ENCODE peak calls at places on chromosome 12, in six cellular contexts. One of them, this sample, is unnamed.

GRCh38 chr12:94247256-94247655 is 98.9 kb downstream of the PLXNC1 start:
- DNase-seq in HCT116: no peak
- DNase-seq in H1: no peak
- DNase-seq in GM12878: no peak
- DNase-seq in HepG2: no peak
- DNase-seq in K562: no peak
- DNase-seq in this sample: no peak

GRCh38 chr12:89350661-89351488 is 1.4 kb downstream of the DUSP6 start:
- DNase-seq in HCT116: no peak
- DNase-seq in H1: no peak
- DNase-seq in GM12878: no peak
- DNase-seq in HepG2: no peak
- DNase-seq in K562: no peak
- DNase-seq in this sample: no peak

GRCh38 chr12:113612076-113612728 is 140.5 kb upstream of the LHX5 start:
- DNase-seq in HCT116: no peak
- DNase-seq in H1: no peak
- DNase-seq in GM12878: no peak
- DNase-seq in HepG2: no peak
- DNase-seq in K562: no peak
- DNase-seq in this sample: no peak

GRCh38 chr12:12449533-12450025 is 92.7 kb downstream of the BORCS5 start:
- DNase-seq in HCT116: no peak
- DNase-seq in H1: no peak
- DNase-seq in GM12878: no peak
- DNase-seq in HepG2: peak; percentile 98
- DNase-seq in K562: no peak
- DNase-seq in this sample: no peak

GRCh38 chr12:65500121-65500846 is 221.8 kb downstream of the MSRB3 start:
- DNase-seq in HCT116: peak; percentile 93
- DNase-seq in H1: no peak
- DNase-seq in GM12878: no peak
- DNase-seq in HepG2: no peak
- DNase-seq in K562: no peak
- DNase-seq in this sample: no peak

GRCh38 chr12:99619389-99620158 is 28.0 kb upstream of the GARIN6 start:
- DNase-seq in HCT116: peak; percentile 23
- DNase-seq in H1: no peak
- DNase-seq in GM12878: no peak
- DNase-seq in HepG2: peak; percentile 14
- DNase-seq in K562: peak; percentile 9
- DNase-seq in this sample: peak; percentile 74

GRCh38 chr12:27975222-27976136 is 2.9 kb upstream of the PTHLH start:
- DNase-seq in HCT116: no peak
- DNase-seq in H1: no peak
- DNase-seq in GM12878: no peak
- DNase-seq in HepG2: no peak
- DNase-seq in K562: peak; percentile 68
- DNase-seq in this sample: peak; percentile 59

GRCh38 chr12:89029961-89030360 is 322.3 kb downstream of the DUSP6 start:
- DNase-seq in HCT116: no peak
- DNase-seq in H1: no peak
- DNase-seq in GM12878: no peak
- DNase-seq in HepG2: no peak
- DNase-seq in K562: no peak
- DNase-seq in this sample: no peak

GRCh38 chr12:103705927-103706326 is 118.9 kb downstream of the STAB2 start:
- DNase-seq in HCT116: peak; percentile 6
- DNase-seq in H1: no peak
- DNase-seq in GM12878: no peak
- DNase-seq in HepG2: peak; percentile 10
- DNase-seq in K562: no peak
- DNase-seq in this sample: no peak

GRCh38 chr12:19529933-19530630 is 90.8 kb downstream of the AEBP2 start:
- DNase-seq in HCT116: no peak
- DNase-seq in H1: no peak
- DNase-seq in GM12878: no peak
- DNase-seq in HepG2: no peak
- DNase-seq in K562: no peak
- DNase-seq in this sample: no peak

GRCh38 chr12:21848192-21848591 is 73.7 kb upstream of the KCNJ8 start:
- DNase-seq in HCT116: no peak
- DNase-seq in H1: no peak
- DNase-seq in GM12878: no peak
- DNase-seq in HepG2: no peak
- DNase-seq in K562: no peak
- DNase-seq in this sample: no peak

GRCh38 chr12:69475237-69475984 is 5.2 kb downstream of the FRS2 start:
- DNase-seq in HCT116: no peak
- DNase-seq in H1: no peak
- DNase-seq in GM12878: no peak
- DNase-seq in HepG2: peak; percentile 61
- DNase-seq in K562: peak; percentile 18
- DNase-seq in this sample: peak; percentile 57

GRCh38 chr12:122336015-122336946 is 70.0 kb upstream of the VPS33A start:
- DNase-seq in HCT116: peak; percentile 10
- DNase-seq in H1: no peak
- DNase-seq in GM12878: no peak
- DNase-seq in HepG2: peak; percentile 23
- DNase-seq in K562: peak; percentile 33
- DNase-seq in this sample: peak; percentile 39

GRCh38 chr12:98456583-98457573 is 58.5 kb upstream of the TMPO start:
- DNase-seq in HCT116: no peak
- DNase-seq in H1: peak; percentile 46
- DNase-seq in GM12878: no peak
- DNase-seq in HepG2: no peak
- DNase-seq in K562: peak; percentile 39
- DNase-seq in this sample: peak; percentile 53

GRCh38 chr12:27013606-27014084 is 539 bp downstream of the TM7SF3 start:
- DNase-seq in HCT116: no peak
- DNase-seq in H1: no peak
- DNase-seq in GM12878: no peak
- DNase-seq in HepG2: no peak
- DNase-seq in K562: peak; percentile 19
- DNase-seq in this sample: peak; percentile 24

GRCh38 chr12:4225571-4225970 is 48.0 kb upstream of the CCND2 start:
- DNase-seq in HCT116: no peak
- DNase-seq in H1: no peak
- DNase-seq in GM12878: no peak
- DNase-seq in HepG2: no peak
- DNase-seq in K562: no peak
- DNase-seq in this sample: no peak

GRCh38 chr12:120183211-120183631 is 11.3 kb downstream of the GCN1 start:
- DNase-seq in HCT116: no peak
- DNase-seq in H1: no peak
- DNase-seq in GM12878: no peak
- DNase-seq in HepG2: no peak
- DNase-seq in K562: no peak
- DNase-seq in this sample: no peak

GRCh38 chr12:124169577-124169976 is 125.3 kb upstream of the RFLNA start:
- DNase-seq in HCT116: no peak
- DNase-seq in H1: no peak
- DNase-seq in GM12878: no peak
- DNase-seq in HepG2: no peak
- DNase-seq in K562: peak; percentile 74
- DNase-seq in this sample: no peak

DNA sequence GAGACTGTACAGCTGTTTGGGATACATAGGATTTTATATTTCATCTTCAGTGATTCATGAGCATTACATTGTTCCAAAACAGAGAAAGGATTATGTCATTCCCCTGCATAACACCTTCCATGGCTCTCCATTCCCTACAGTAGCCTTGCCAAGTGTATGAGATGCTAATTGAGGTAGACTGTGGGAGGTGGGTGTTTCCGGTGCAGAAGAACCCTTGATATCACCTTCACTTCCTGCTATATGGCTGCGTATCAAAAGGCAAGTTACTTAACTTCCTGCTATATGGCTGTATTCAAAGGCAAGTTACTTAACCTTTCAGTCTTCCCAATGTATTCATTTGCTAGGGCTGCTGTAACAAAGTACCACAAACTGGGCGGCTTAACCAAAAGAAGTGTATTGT is 11.2 kb downstream of the FAR2 start:
- DNase-seq in HCT116: no peak
- DNase-seq in H1: no peak
- DNase-seq in GM12878: no peak
- DNase-seq in HepG2: no peak
- DNase-seq in K562: no peak
- DNase-seq in this sample: no peak
- TF ChIP-seq JUND in HCT116: no peak
- TF ChIP-seq JUND in H1: no peak
- TF ChIP-seq JUND in GM12878: no peak
- TF ChIP-seq JUND in HepG2: no peak
- TF ChIP-seq JUND in K562: no peak
- TF ChIP-seq JUND in this sample: no peak

DNA sequence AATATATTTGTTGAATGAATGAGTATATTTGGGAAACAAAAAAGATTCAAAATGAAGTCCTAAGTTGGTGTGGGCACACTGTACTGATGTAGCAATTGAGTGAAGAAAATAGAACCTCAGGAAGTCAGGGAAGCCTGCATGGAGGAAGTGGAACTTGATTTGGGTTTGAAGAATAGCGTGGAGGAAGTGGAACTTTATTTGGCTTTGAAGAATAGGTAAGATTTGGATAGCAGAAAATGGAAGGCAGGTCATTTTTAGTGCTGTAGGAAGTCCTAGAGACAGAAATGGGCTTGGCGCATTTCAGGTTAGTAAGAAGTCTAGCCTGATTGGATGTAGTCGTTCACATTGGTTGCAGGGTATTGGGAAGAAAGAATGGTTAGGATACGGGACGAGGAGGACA is 5.4 kb downstream of the C12orf75 start:
- DNase-seq in HCT116: no peak
- DNase-seq in H1: no peak
- DNase-seq in GM12878: no peak
- DNase-seq in HepG2: no peak
- DNase-seq in K562: no peak
- DNase-seq in this sample: no peak
- TF ChIP-seq JUND in HCT116: no peak
- TF ChIP-seq JUND in H1: no peak
- TF ChIP-seq JUND in GM12878: no peak
- TF ChIP-seq JUND in HepG2: no peak
- TF ChIP-seq JUND in K562: no peak
- TF ChIP-seq JUND in this sample: no peak

GRCh38 chr12:50619610-50619958 is 114.8 kb downstream of the DIP2B start:
- DNase-seq in HCT116: no peak
- DNase-seq in H1: no peak
- DNase-seq in GM12878: no peak
- DNase-seq in HepG2: no peak
- DNase-seq in K562: no peak
- DNase-seq in this sample: no peak

GRCh38 chr12:50620050-50620974 is 115.5 kb downstream of the DIP2B start:
- DNase-seq in HCT116: no peak
- DNase-seq in H1: peak; percentile 29
- DNase-seq in GM12878: no peak
- DNase-seq in HepG2: no peak
- DNase-seq in K562: no peak
- DNase-seq in this sample: no peak

GRCh38 chr12:50617657-50618056 is 112.9 kb downstream of the DIP2B start:
- DNase-seq in HCT116: no peak
- DNase-seq in H1: no peak
- DNase-seq in GM12878: no peak
- DNase-seq in HepG2: no peak
- DNase-seq in K562: no peak
- DNase-seq in this sample: no peak

GRCh38 chr12:50620975-50621360 is 116.2 kb downstream of the DIP2B start:
- DNase-seq in HCT116: no peak
- DNase-seq in H1: no peak
- DNase-seq in GM12878: no peak
- DNase-seq in HepG2: no peak
- DNase-seq in K562: no peak
- DNase-seq in this sample: no peak

DNA sequence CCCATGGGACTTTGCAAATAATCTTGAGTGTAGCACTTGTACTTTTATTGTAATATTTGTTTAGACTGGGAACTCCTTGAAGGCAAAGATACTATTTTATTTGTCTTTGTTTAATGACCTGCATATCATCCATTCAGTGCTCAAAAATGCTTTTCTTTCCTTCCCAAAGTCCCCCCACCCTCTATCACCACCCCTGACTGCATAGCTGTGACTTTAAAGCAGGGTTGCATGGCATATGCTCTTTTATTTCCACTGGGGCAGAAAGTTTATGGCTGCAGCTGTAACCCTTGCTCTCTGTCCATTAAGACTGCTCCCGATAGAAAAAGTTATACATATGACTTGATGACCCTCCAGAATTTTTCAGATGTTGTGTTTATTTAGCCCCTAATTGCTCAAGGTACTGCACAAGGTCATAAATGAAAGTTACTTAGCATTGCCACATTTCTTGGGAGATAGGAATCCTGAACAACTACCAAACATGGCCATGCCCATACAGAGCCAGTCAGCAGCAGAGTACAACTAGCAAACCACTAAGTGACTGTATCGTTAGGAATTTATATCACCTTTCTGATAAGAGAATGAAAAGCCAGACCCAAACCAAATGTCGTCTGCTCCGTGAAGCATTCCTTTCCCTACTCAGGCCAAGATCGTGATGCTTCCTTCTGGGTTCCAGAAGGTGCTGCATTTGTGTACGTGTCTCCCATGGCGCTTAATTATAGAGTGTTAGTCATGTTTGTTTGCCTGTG is 114.3 kb downstream of the DIP2B start:
- DNase-seq in HCT116: peak; percentile 66
- DNase-seq in H1: no peak
- DNase-seq in GM12878: no peak
- DNase-seq in HepG2: no peak
- DNase-seq in K562: no peak
- DNase-seq in this sample: no peak
- TF ChIP-seq JUND in HCT116: peak; percentile 51
- TF ChIP-seq JUND in H1: no peak
- TF ChIP-seq JUND in GM12878: no peak
- TF ChIP-seq JUND in HepG2: no peak
- TF ChIP-seq JUND in K562: no peak
- TF ChIP-seq JUND in this sample: no peak

GRCh38 chr12:70615177-70615576 is 22.1 kb downstream of the PTPRB start:
- DNase-seq in HCT116: no peak
- DNase-seq in H1: no peak
- DNase-seq in GM12878: no peak
- DNase-seq in HepG2: no peak
- DNase-seq in K562: no peak
- DNase-seq in this sample: no peak

GRCh38 chr12:70618371-70618770 is 18.9 kb downstream of the PTPRB start:
- DNase-seq in HCT116: no peak
- DNase-seq in H1: no peak
- DNase-seq in GM12878: no peak
- DNase-seq in HepG2: no peak
- DNase-seq in K562: no peak
- DNase-seq in this sample: no peak

GRCh38 chr12:70619471-70620152 is 17.6 kb downstream of the PTPRB start:
- DNase-seq in HCT116: no peak
- DNase-seq in H1: no peak
- DNase-seq in GM12878: no peak
- DNase-seq in HepG2: no peak
- DNase-seq in K562: no peak
- DNase-seq in this sample: no peak

DNA sequence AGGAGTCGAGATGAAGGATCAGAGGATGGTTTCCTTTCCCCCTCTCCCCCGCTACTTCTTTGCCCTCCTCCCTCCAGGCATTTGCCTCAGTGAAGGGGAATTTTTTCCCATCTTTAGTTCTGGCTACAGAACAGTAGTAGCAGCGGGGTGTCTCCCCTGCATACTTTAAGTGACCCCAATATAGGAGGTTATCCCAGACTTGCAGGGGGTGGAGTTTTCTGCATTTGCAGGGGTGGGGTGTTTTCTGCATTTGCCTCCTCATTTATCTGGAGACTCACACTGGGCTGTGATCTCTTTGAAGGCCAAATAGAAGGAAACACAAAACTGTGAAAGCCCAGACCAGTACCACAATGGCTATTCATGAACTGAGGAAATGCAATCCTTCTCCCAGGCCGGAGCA is 19.8 kb downstream of the PTPRB start:
- DNase-seq in HCT116: no peak
- DNase-seq in H1: no peak
- DNase-seq in GM12878: no peak
- DNase-seq in HepG2: no peak
- DNase-seq in K562: no peak
- DNase-seq in this sample: no peak
- TF ChIP-seq JUND in HCT116: no peak
- TF ChIP-seq JUND in H1: no peak
- TF ChIP-seq JUND in GM12878: no peak
- TF ChIP-seq JUND in HepG2: no peak
- TF ChIP-seq JUND in K562: no peak
- TF ChIP-seq JUND in this sample: no peak